ENCODE peak calls at places on chromosomes 6 and 20, in seven cellular contexts. One of them, this sample, is unnamed.

GRCh38 chr6:38773338-38773737 is 58.2 kb downstream of the DNAH8 start:
- DNase-seq in ovary: no peak
- DNase-seq in PC-3: peak; percentile 62
- DNase-seq in transverse colon: peak; percentile 22
- DNase-seq in endodermal cell: peak; percentile 89
- DNase-seq in aorta: no peak
- DNase-seq in psoas muscle: no peak
- DNase-seq in this sample: no peak

GRCh38 chr6:117545161-117545595 is 57.1 kb downstream of the GOPC start:
- DNase-seq in PC-3: peak; percentile 85
- DNase-seq in ovary: no peak
- DNase-seq in psoas muscle: no peak
- DNase-seq in endodermal cell: no peak
- DNase-seq in aorta: no peak
- DNase-seq in transverse colon: no peak
- DNase-seq in this sample: no peak

GRCh38 chr20:16729080-16729479 is 746 bp upstream of the SNRPB2 start:
- DNase-seq in aorta: no peak
- DNase-seq in ovary: no peak
- DNase-seq in PC-3: no peak
- DNase-seq in psoas muscle: no peak
- DNase-seq in transverse colon: no peak
- DNase-seq in endodermal cell: no peak
- DNase-seq in this sample: no peak

GRCh38 chr6:47245745-47246371 is 63.8 kb downstream of the TNFRSF21 start:
- DNase-seq in transverse colon: no peak
- DNase-seq in aorta: no peak
- DNase-seq in ovary: no peak
- DNase-seq in PC-3: no peak
- DNase-seq in psoas muscle: no peak
- DNase-seq in endodermal cell: no peak
- DNase-seq in this sample: no peak

GRCh38 chr20:59835448-59836395 is 97.7 kb downstream of the SYCP2 start:
- DNase-seq in psoas muscle: no peak
- DNase-seq in transverse colon: peak; percentile 65
- DNase-seq in aorta: no peak
- DNase-seq in ovary: peak; percentile 53
- DNase-seq in endodermal cell: peak; percentile 75
- DNase-seq in PC-3: peak; percentile 91
- DNase-seq in this sample: peak; percentile 79

GRCh38 chr6:148441454-148441911 is 98.8 kb downstream of the SASH1 start:
- DNase-seq in ovary: no peak
- DNase-seq in endodermal cell: no peak
- DNase-seq in psoas muscle: no peak
- DNase-seq in aorta: no peak
- DNase-seq in transverse colon: no peak
- DNase-seq in PC-3: peak; percentile 95
- DNase-seq in this sample: no peak

GRCh38 chr20:1965520-1966278 is 28.2 kb downstream of the PDYN start:
- DNase-seq in ovary: peak; percentile 79
- DNase-seq in aorta: peak; percentile 94
- DNase-seq in transverse colon: peak; percentile 75
- DNase-seq in endodermal cell: peak; percentile 93
- DNase-seq in psoas muscle: peak; percentile 86
- DNase-seq in PC-3: peak; percentile 74
- DNase-seq in this sample: peak; percentile 84

GRCh38 chr6:140052757-140053729 is 678.6 kb upstream of the CITED2 start:
- DNase-seq in PC-3: peak; percentile 17
- DNase-seq in ovary: no peak
- DNase-seq in transverse colon: no peak
- DNase-seq in aorta: no peak
- DNase-seq in psoas muscle: peak; percentile 23
- DNase-seq in endodermal cell: peak; percentile 49
- DNase-seq in this sample: no peak

GRCh38 chr6:125513978-125514377 is 212.2 kb upstream of the HDDC2 start:
- DNase-seq in ovary: no peak
- DNase-seq in PC-3: no peak
- DNase-seq in aorta: no peak
- DNase-seq in endodermal cell: no peak
- DNase-seq in psoas muscle: no peak
- DNase-seq in transverse colon: no peak
- DNase-seq in this sample: no peak

GRCh38 chr6:55941713-55942112 is 66.3 kb upstream of the BMP5 start:
- DNase-seq in aorta: no peak
- DNase-seq in ovary: no peak
- DNase-seq in transverse colon: no peak
- DNase-seq in psoas muscle: no peak
- DNase-seq in PC-3: peak; percentile 43
- DNase-seq in endodermal cell: no peak
- DNase-seq in this sample: no peak

GRCh38 chr6:97969065-97969464 is 686.0 kb upstream of the MMS22L start:
- DNase-seq in aorta: no peak
- DNase-seq in endodermal cell: no peak
- DNase-seq in transverse colon: no peak
- DNase-seq in psoas muscle: no peak
- DNase-seq in ovary: no peak
- DNase-seq in PC-3: no peak
- DNase-seq in this sample: no peak

GRCh38 chr6:97074785-97075184 is 150.3 kb downstream of the KLHL32 start:
- DNase-seq in aorta: no peak
- DNase-seq in psoas muscle: no peak
- DNase-seq in transverse colon: no peak
- DNase-seq in endodermal cell: no peak
- DNase-seq in PC-3: no peak
- DNase-seq in ovary: no peak
- DNase-seq in this sample: no peak

GRCh38 chr20:45359406-45360148 is 3.4 kb upstream of the SYS1 start:
- DNase-seq in endodermal cell: peak; percentile 51
- DNase-seq in psoas muscle: no peak
- DNase-seq in PC-3: no peak
- DNase-seq in transverse colon: peak; percentile 54
- DNase-seq in ovary: no peak
- DNase-seq in aorta: no peak
- DNase-seq in this sample: no peak

GRCh38 chr6:107032051-107032450 is 4.1 kb downstream of the MTRES1 start:
- DNase-seq in PC-3: peak; percentile 16
- DNase-seq in ovary: no peak
- DNase-seq in endodermal cell: no peak
- DNase-seq in aorta: no peak
- DNase-seq in psoas muscle: no peak
- DNase-seq in transverse colon: no peak
- DNase-seq in this sample: no peak

GRCh38 chr6:90197854-90198496 is 98.7 kb downstream of the BACH2 start:
- DNase-seq in ovary: no peak
- DNase-seq in psoas muscle: peak; percentile 64
- DNase-seq in transverse colon: no peak
- DNase-seq in PC-3: no peak
- DNase-seq in aorta: no peak
- DNase-seq in endodermal cell: no peak
- DNase-seq in this sample: no peak

GRCh38 chr20:4227085-4227821 is 211.9 kb upstream of the RNF24 start:
- DNase-seq in endodermal cell: peak; percentile 83
- DNase-seq in PC-3: peak; percentile 69
- DNase-seq in ovary: no peak
- DNase-seq in transverse colon: no peak
- DNase-seq in aorta: no peak
- DNase-seq in psoas muscle: no peak
- DNase-seq in this sample: no peak

GRCh38 chr6:42230320-42231034 is 12.8 kb upstream of the MRPS10 start:
- DNase-seq in aorta: peak; percentile 37
- DNase-seq in ovary: peak; percentile 55
- DNase-seq in endodermal cell: peak; percentile 59
- DNase-seq in psoas muscle: no peak
- DNase-seq in transverse colon: no peak
- DNase-seq in PC-3: peak; percentile 66
- DNase-seq in this sample: no peak

GRCh38 chr6:34043371-34043770 is 102.5 kb downstream of the GRM4 start:
- DNase-seq in PC-3: no peak
- DNase-seq in ovary: no peak
- DNase-seq in aorta: no peak
- DNase-seq in endodermal cell: no peak
- DNase-seq in transverse colon: no peak
- DNase-seq in psoas muscle: no peak
- DNase-seq in this sample: no peak

GRCh38 chr20:11350126-11351005 is 567.3 kb upstream of the BTBD3 start:
- DNase-seq in PC-3: no peak
- DNase-seq in ovary: no peak
- DNase-seq in transverse colon: no peak
- DNase-seq in endodermal cell: no peak
- DNase-seq in aorta: no peak
- DNase-seq in psoas muscle: no peak
- DNase-seq in this sample: no peak

GRCh38 chr6:135546680-135547418 is 49.3 kb upstream of the AHI1 start:
- DNase-seq in aorta: no peak
- DNase-seq in PC-3: no peak
- DNase-seq in ovary: peak; percentile 42
- DNase-seq in psoas muscle: no peak
- DNase-seq in endodermal cell: no peak
- DNase-seq in transverse colon: no peak
- DNase-seq in this sample: no peak

GRCh38 chr6:120198033-120198432 is 848.5 kb upstream of the MAN1A1 start:
- DNase-seq in transverse colon: no peak
- DNase-seq in endodermal cell: peak; percentile 59
- DNase-seq in PC-3: peak; percentile 32
- DNase-seq in ovary: no peak
- DNase-seq in aorta: no peak
- DNase-seq in psoas muscle: no peak
- DNase-seq in this sample: no peak

GRCh38 chr6:39936857-39937256 is 2.6 kb upstream of the MOCS1 start:
- DNase-seq in transverse colon: no peak
- DNase-seq in PC-3: no peak
- DNase-seq in ovary: no peak
- DNase-seq in endodermal cell: no peak
- DNase-seq in aorta: no peak
- DNase-seq in psoas muscle: no peak
- DNase-seq in this sample: no peak

GRCh38 chr6:39941138-39941537 is 6.9 kb upstream of the MOCS1 start:
- DNase-seq in psoas muscle: no peak
- DNase-seq in endodermal cell: no peak
- DNase-seq in PC-3: no peak
- DNase-seq in aorta: no peak
- DNase-seq in transverse colon: no peak
- DNase-seq in ovary: no peak
- DNase-seq in this sample: no peak

GRCh38 chr6:39938773-39939381 is 4.6 kb upstream of the MOCS1 start:
- DNase-seq in endodermal cell: peak; percentile 56
- DNase-seq in aorta: no peak
- DNase-seq in PC-3: no peak
- DNase-seq in ovary: no peak
- DNase-seq in psoas muscle: no peak
- DNase-seq in transverse colon: no peak
- DNase-seq in this sample: no peak

GRCh38 chr6:39934060-39934757 is at the start of gene MOCS1:
- DNase-seq in ovary: peak; percentile 86
- DNase-seq in PC-3: peak; percentile 54
- DNase-seq in aorta: peak; percentile 96
- DNase-seq in endodermal cell: peak; percentile 94
- DNase-seq in transverse colon: peak; percentile 86
- DNase-seq in psoas muscle: peak; percentile 94
- DNase-seq in this sample: peak; percentile 21

GRCh38 chr6:39937686-39938333 is 3.5 kb upstream of the MOCS1 start:
- DNase-seq in endodermal cell: no peak
- DNase-seq in ovary: no peak
- DNase-seq in psoas muscle: no peak
- DNase-seq in aorta: no peak
- DNase-seq in transverse colon: no peak
- DNase-seq in PC-3: no peak
- DNase-seq in this sample: no peak
- H3K4me1 ChIP-seq in endodermal cell: peaks cover 2% of the 10 kb centered on the region
- H3K4me1 ChIP-seq in ovary: peaks cover 4% of the 10 kb centered on the region
- H3K4me1 ChIP-seq in psoas muscle: peaks cover 41% of the 10 kb centered on the region
- H3K4me1 ChIP-seq in aorta: peaks cover 6% of the 10 kb centered on the region
- H3K4me1 ChIP-seq in transverse colon: peaks cover 27% of the 10 kb centered on the region
- H3K4me1 ChIP-seq in PC-3: peaks cover 8% of the 10 kb centered on the region
- H3K4me1 ChIP-seq in this sample: no peaks in the 10 kb centered on the region

DNA sequence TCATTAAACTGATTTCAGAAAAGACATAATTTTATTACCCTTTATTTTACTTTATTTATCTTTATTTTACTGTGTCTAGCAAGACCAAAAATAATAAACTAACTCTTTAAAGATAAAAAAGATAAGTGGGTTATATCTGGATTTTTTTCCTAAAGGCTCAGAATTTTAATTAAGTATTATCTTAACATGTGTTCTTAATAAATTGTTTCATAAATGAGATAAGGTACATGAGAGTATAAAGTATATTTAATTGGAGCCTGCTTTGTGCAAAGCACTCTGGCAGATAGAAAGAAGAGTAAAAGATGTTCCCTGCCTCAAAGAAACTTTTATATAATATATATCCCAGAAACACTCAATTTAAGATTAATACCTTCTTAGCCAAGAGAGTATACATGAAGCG is 8.7 kb upstream of the FAM135A start:
- DNase-seq in transverse colon: no peak
- DNase-seq in aorta: no peak
- DNase-seq in ovary: no peak
- DNase-seq in endodermal cell: no peak
- DNase-seq in psoas muscle: no peak
- DNase-seq in PC-3: no peak
- DNase-seq in this sample: no peak
- H3K4me1 ChIP-seq in transverse colon: peaks cover 8% of the 10 kb centered on the region
- H3K4me1 ChIP-seq in aorta: no peaks in the 10 kb centered on the region
- H3K4me1 ChIP-seq in ovary: no peaks in the 10 kb centered on the region
- H3K4me1 ChIP-seq in endodermal cell: no peaks in the 10 kb centered on the region
- H3K4me1 ChIP-seq in psoas muscle: no peaks in the 10 kb centered on the region
- H3K4me1 ChIP-seq in PC-3: peaks cover 3% of the 10 kb centered on the region
- H3K4me1 ChIP-seq in this sample: no peaks in the 10 kb centered on the region

GRCh38 chr6:31556312-31556711 is 8.9 kb downstream of the NFKBIL1 start:
- DNase-seq in endodermal cell: no peak
- DNase-seq in psoas muscle: no peak
- DNase-seq in transverse colon: no peak
- DNase-seq in aorta: no peak
- DNase-seq in ovary: no peak
- DNase-seq in PC-3: no peak
- DNase-seq in this sample: no peak
- H3K4me1 ChIP-seq in endodermal cell: no peaks in the 10 kb centered on the region
- H3K4me1 ChIP-seq in psoas muscle: peaks cover 22% of the 10 kb centered on the region
- H3K4me1 ChIP-seq in transverse colon: peaks cover 43% of the 10 kb centered on the region
- H3K4me1 ChIP-seq in aorta: no peaks in the 10 kb centered on the region
- H3K4me1 ChIP-seq in ovary: no peaks in the 10 kb centered on the region
- H3K4me1 ChIP-seq in PC-3: peaks cover 18% of the 10 kb centered on the region
- H3K4me1 ChIP-seq in this sample: no peaks in the 10 kb centered on the region

GRCh38 chr6:167113935-167114910 is 8.7 kb upstream of the CCR6 start:
- DNase-seq in transverse colon: peak; percentile 67
- DNase-seq in aorta: no peak
- DNase-seq in PC-3: no peak
- DNase-seq in endodermal cell: no peak
- DNase-seq in psoas muscle: no peak
- DNase-seq in ovary: no peak
- DNase-seq in this sample: no peak
- H3K4me1 ChIP-seq in transverse colon: peaks cover 3% of the 10 kb centered on the region
- H3K4me1 ChIP-seq in aorta: no peaks in the 10 kb centered on the region
- H3K4me1 ChIP-seq in PC-3: no peaks in the 10 kb centered on the region
- H3K4me1 ChIP-seq in endodermal cell: no peaks in the 10 kb centered on the region
- H3K4me1 ChIP-seq in psoas muscle: no peaks in the 10 kb centered on the region
- H3K4me1 ChIP-seq in ovary: peaks cover 4% of the 10 kb centered on the region
- H3K4me1 ChIP-seq in this sample: peaks cover 13% of the 10 kb centered on the region

GRCh38 chr20:63233924-63234323 is 1.8 kb upstream of the BIRC7 start:
- DNase-seq in PC-3: no peak
- DNase-seq in transverse colon: no peak
- DNase-seq in ovary: no peak
- DNase-seq in endodermal cell: no peak
- DNase-seq in aorta: no peak
- DNase-seq in psoas muscle: no peak
- DNase-seq in this sample: no peak
- H3K4me1 ChIP-seq in PC-3: peaks cover 32% of the 10 kb centered on the region
- H3K4me1 ChIP-seq in transverse colon: peaks cover 5% of the 10 kb centered on the region
- H3K4me1 ChIP-seq in ovary: no peaks in the 10 kb centered on the region
- H3K4me1 ChIP-seq in endodermal cell: no peaks in the 10 kb centered on the region
- H3K4me1 ChIP-seq in aorta: no peaks in the 10 kb centered on the region
- H3K4me1 ChIP-seq in psoas muscle: no peaks in the 10 kb centered on the region
- H3K4me1 ChIP-seq in this sample: no peaks in the 10 kb centered on the region

This sample was measured in Peyer's patch.